ENCODE peak calls at places on chromosomes 16 and 17, in nine cellular contexts. Z is body of pancreas, Y is fibroblast of the aortic adventitia, E is brain microvascular endothelial cell, V is kidney epithelial cell, X is thoracic aorta, M is cardiac fibroblast, B is dorsolateral prefrontal cortex, T is GM23338. P is an unnamed sample.

GRCh38 chr16:27330542-27330941 is 16.8 kb downstream of the IL4R start:
- DNase-seq in B (peak), M (peak), V (no peak), Y (peak), X (peak), E (peak), T (no peak), Z (no peak), P (peak)

GRCh38 chr16:9199312-9199711 is 107.9 kb downstream of the HAPSTR1 start:
- DNase-seq in X (no peak), Y (no peak), B (no peak), M (no peak), E (no peak), V (no peak), Z (no peak), T (no peak), P (no peak)

GRCh38 chr16:56781565-56781964 is 51.6 kb downstream of the NUP93 start:
- DNase-seq in E (no peak), B (no peak), X (no peak), Z (no peak), V (no peak), Y (no peak), M (no peak), T (peak), P (peak)

GRCh38 chr16:79833559-79833958 is 233.0 kb upstream of the MAF start:
- DNase-seq in Z (no peak), V (no peak), T (no peak), E (peak), Y (no peak), X (no peak), B (no peak), M (no peak), P (no peak)

GRCh38 chr17:35998018-35998545 is 3.3 kb downstream of the CCL15 start:
- DNase-seq in X (no peak), T (no peak), Y (no peak), B (no peak), Z (no peak), M (no peak), V (no peak), E (no peak), P (no peak)

GRCh38 chr16:8581923-8582580 is 8.3 kb downstream of the TMEM114 start:
- DNase-seq in E (peak), Z (no peak), M (no peak), Y (no peak), T (no peak), X (no peak), B (peak), V (peak), P (peak)

GRCh38 chr17:55159251-55159650 is 105.5 kb upstream of the HLF start:
- DNase-seq in M (no peak), Z (no peak), V (no peak), Y (peak), T (no peak), E (no peak), B (no peak), X (no peak), P (peak)

GRCh38 chr17:46964315-46965265 is 14.5 kb downstream of the RPRML start:
- DNase-seq in V (no peak), M (peak), X (no peak), Z (no peak), E (peak), B (no peak), T (peak), Y (peak), P (no peak)

GRCh38 chr17:29291163-29291752 is 2.7 kb downstream of the NUFIP2 start:
- DNase-seq in B (no peak), Z (no peak), Y (peak), T (peak), X (no peak), V (peak), M (peak), E (peak), P (peak)

GRCh38 chr16:20916927-20917326 is 16.4 kb downstream of the LYRM1 start:
- DNase-seq in T (no peak), B (no peak), Y (no peak), E (no peak), M (no peak), V (no peak), X (no peak), Z (no peak), P (no peak)

GRCh38 chr17:34390649-34391048 is 27.6 kb upstream of the CCL1 start:
- DNase-seq in V (no peak), X (no peak), M (no peak), E (no peak), Z (no peak), T (no peak), Y (no peak), B (no peak), P (no peak)

GRCh38 chr17:43597624-43598358 is 51.7 kb upstream of the ETV4 start:
- DNase-seq in Y (no peak), E (no peak), X (no peak), V (no peak), T (no peak), Z (no peak), M (no peak), B (no peak), P (no peak)

GRCh38 chr17:33202011-33202410 is 91.1 kb downstream of the ASIC2 start:
- DNase-seq in V (no peak), B (no peak), T (peak), X (no peak), Y (no peak), Z (no peak), E (no peak), M (no peak), P (no peak)

GRCh38 chr17:40321502-40322416 is 12.8 kb downstream of the RARA start:
- DNase-seq in V (no peak), T (no peak), Y (no peak), M (no peak), E (no peak), Z (no peak), B (no peak), X (no peak), P (no peak)
- H3K4me3 ChIP-seq in V (no peak), T (no peak), Y (peak), M (peak), E (peak), Z (no peak), B (peak), X (peak), P (no peak)

GRCh38 chr16:31474778-31475738 is 3.1 kb downstream of the TGFB1I1 start:
- DNase-seq in Y (no peak), V (no peak), E (no peak), M (no peak), B (no peak), X (no peak), Z (no peak), T (no peak), P (no peak)

GRCh38 chr16:31474173-31474714 is 2.3 kb downstream of the TGFB1I1 start:
- DNase-seq in Z (no peak), B (no peak), Y (peak), V (no peak), M (peak), T (no peak), E (peak), X (no peak), P (peak)

GRCh38 chr16:31471875-31472558 is at the start of gene TGFB1I1:
- DNase-seq in T (peak), B (no peak), V (no peak), M (peak), E (peak), Y (peak), Z (no peak), X (no peak), P (peak)

GRCh38 chr16:31472559-31473203 is 729 bp downstream of the TGFB1I1 start:
- DNase-seq in X (peak), Y (peak), E (peak), V (no peak), M (peak), Z (peak), B (peak), T (peak), P (peak)

DNA sequence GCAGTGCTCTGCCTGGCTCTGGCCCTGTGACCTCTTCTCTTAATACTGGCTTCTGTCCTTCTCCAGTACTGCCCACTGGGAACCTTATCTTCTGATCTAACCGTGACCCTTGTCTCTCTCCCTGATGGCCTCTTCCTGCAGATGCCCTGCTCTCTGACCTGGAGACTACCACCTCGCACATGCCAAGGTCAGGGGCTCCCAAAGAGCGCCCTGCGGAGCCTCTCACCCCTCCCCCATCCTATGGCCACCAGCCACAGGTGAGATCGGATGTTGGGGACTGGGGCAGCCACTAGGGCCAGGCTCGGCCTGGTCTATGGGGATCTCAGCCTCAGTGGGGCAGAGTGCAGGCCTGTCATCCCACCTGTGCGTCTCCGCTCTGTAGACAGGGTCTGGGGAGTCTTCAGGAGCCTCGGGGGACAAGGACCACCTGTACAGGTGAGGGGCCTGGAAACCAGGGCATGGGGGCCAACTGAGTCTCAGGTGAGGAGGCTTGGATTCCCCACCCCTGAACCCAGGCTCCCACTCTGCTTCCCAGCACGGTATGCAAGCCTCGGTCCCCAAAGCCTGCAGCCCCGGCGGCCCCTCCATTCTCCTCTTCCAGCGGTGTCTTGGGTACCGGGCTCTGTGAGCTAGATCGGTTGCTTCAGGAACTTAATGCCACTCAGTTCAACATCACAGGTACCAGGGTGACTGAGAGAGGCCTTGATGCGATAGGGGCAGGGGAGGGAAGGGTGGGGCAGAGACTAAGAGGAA is 1.5 kb downstream of the TGFB1I1 start:
- DNase-seq in Y (no peak), T (no peak), B (no peak), V (no peak), E (no peak), Z (no peak), M (no peak), X (no peak), P (no peak)
- H3K4me3 ChIP-seq in Y (peak), T (no peak), B (no peak), V (no peak), E (peak), Z (no peak), M (peak), X (peak), P (peak)

GRCh38 chr17:80475949-80476876 is at the start of gene NPTX1:
- DNase-seq in Y (no peak), M (no peak), B (no peak), V (no peak), Z (no peak), E (no peak), X (no peak), T (peak), P (no peak)
- H3K4me3 ChIP-seq in Y (peak), M (peak), B (peak), V (no peak), Z (no peak), E (peak), X (peak), T (peak), P (no peak)

GRCh38 chr16:53518550-53519416 is 15.8 kb upstream of the AKTIP start:
- DNase-seq in Y (peak), V (no peak), T (no peak), Z (no peak), X (no peak), M (peak), B (no peak), E (peak), P (peak)

GRCh38 chr16:53515811-53516210 is 12.8 kb upstream of the AKTIP start:
- DNase-seq in E (no peak), T (no peak), Z (no peak), X (no peak), V (no peak), B (no peak), Y (no peak), M (no peak), P (no peak)

GRCh38 chr16:53515259-53515658 is 12.2 kb upstream of the AKTIP start:
- DNase-seq in T (no peak), V (no peak), B (no peak), X (no peak), M (peak), E (peak), Z (no peak), Y (no peak), P (peak)

GRCh38 chr16:53519417-53520091 is 16.5 kb upstream of the AKTIP start:
- DNase-seq in Y (no peak), T (no peak), E (no peak), B (no peak), Z (no peak), V (no peak), X (no peak), M (no peak), P (no peak)

DNA sequence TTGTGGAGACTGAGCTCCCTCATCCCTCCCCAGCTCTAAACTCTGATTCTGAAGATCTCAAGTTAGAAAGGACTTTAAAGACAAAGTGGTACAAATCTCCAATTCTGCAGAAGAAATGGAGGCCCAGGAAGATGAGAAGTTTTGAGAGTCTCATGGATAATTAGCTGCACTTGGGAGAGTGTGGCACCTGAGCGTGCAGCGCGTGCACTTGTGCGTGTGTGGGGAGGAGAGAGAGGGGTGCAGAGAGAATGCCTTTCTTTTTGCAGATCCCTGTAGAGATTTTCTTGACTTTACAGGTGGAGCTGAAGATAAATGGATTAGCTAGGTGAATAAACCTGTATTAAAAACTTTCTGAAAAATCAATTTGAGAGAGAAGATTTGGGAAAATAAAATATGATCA is 14.8 kb upstream of the AKTIP start:
- DNase-seq in T (no peak), Z (no peak), E (no peak), B (no peak), M (no peak), V (no peak), X (no peak), Y (no peak), P (no peak)
- H3K4me3 ChIP-seq in T (no peak), Z (no peak), E (no peak), B (no peak), M (no peak), V (no peak), X (no peak), Y (no peak), P (no peak)

DNA sequence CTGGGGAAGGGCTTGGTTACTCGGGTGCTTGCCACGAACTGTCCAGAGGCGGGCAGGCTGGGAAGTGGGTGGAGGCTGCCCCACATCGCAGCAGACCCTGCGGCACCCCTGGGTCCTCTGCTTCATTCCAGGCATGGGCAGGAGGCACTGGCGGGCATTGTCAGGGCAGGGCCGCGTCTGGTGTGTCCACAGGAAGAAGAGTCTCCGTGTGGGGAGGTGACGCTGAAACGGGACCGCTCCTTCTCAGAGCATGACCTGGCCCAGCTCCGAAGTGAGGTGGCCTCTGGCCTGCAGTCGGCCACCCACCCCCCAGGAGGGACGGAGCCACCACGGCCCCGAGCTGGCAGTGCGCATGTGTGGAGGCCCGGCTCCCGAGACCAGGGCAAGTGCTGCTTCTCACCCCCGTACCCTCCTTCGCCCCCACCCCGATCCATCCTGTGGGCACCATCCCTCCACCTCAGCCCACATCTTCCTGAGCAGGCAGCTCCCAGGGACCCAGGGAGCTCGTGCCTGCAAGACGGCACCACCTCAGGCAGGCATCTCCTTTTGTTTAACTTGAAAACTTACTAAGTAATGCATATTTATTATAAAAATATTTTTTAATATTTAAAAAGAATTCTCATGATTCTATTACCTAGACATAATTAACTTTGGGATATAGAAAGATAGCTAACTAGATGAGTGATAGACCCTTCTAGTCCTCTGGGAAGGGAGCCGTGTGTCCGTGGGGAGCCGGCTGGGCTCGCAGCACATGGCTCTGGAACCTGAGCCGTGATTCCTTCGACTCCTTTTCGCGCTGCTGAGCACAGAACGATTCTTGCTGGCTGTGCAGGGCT is 14.2 kb upstream of the TCF25 start:
- DNase-seq in V (no peak), T (no peak), Z (no peak), X (no peak), E (no peak), M (no peak), B (no peak), Y (no peak), P (no peak)
- H3K4me3 ChIP-seq in V (no peak), T (no peak), Z (no peak), X (no peak), E (no peak), M (no peak), B (no peak), Y (no peak), P (no peak)

DNA sequence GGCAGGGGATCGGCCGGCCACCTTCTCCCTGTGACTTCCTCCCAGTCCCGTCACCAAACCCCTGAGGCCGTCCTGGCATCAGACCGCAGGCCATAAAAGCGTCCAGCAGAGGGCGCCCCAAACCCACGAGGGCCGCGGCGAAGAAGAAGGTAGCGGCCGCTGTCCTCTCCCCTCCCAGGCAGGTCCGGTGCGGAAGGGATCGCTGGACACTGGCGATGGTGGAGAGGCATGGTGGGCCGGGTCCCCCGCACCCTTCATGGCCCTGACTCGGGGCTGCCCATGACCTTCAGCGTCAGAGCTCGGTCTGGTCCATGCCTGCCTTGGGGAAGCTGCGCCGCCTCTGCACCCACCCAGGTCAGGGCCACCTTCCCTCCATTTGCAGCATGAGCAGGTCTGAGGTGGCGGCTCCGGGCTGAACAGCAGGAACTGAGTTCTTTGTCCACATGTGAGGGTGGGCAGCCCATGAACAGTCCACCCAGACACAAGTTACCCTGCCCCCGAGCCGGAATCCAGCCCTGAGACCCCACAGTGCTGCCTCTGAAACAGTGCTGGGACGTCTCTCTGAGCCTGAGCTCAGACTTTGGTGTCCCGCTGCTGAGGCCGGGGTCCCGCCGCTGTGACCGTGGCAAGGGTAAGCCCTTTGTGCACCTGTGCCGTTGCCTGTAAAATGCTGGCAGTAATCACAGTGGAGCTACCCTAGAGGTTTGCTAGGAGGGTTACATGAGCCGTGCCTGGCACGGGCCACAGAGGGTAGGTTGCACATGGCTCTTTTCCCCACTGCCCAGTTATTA is 40.8 kb upstream of the CMIP start:
- DNase-seq in X (peak), E (peak), M (peak), Y (peak), T (peak), B (peak), Z (peak), V (no peak), P (peak)
- H3K4me3 ChIP-seq in X (peak), E (peak), M (no peak), Y (peak), T (peak), B (peak), Z (no peak), V (peak), P (peak)

DNA sequence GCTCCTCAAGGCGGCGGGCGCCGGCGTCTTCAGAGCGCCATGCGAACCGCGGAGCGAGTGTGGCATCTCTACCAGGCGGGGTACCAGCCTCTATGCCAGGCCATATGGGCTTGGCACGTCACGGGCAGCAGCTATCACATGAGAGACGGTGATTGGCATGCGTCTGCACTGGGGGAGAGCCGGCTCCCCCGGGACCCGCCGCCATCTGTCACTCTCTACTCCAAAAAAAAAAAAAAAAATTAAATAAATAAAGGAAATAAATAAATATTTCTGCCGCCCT is at the start of gene NEUROD2:
- DNase-seq in T (no peak), Y (no peak), V (no peak), E (no peak), Z (no peak), B (no peak), X (no peak), M (no peak), P (no peak)
- H3K4me3 ChIP-seq in T (peak), Y (no peak), V (no peak), E (no peak), Z (no peak), B (peak), X (peak), M (no peak), P (no peak)

DNA sequence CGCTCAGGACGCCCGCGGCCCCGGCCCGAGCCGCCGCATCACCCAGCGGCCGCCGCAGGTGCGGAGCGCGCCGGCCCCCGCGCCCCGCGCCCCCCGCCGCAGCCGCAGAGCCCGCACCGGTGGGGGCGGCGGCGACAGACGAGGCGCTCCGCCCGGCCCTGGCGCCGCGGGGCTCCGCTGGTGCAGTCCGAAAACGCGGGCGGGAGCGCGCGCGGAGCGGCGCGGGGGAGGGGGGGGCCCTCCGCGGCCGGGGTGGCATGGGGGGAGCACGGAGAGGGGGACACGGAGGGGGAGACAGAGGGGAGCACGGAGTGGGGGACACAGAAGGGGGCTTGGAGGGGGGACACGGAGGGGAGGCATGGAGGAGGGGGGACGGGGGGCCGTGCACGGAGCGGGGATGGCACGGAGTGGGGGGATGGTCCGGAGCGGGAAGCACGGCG is at the start of gene AATK:
- DNase-seq in Y (no peak), X (no peak), B (no peak), Z (no peak), V (no peak), E (no peak), T (no peak), M (no peak), P (no peak)
- H3K4me3 ChIP-seq in Y (peak), X (peak), B (peak), Z (peak), V (peak), E (no peak), T (peak), M (no peak), P (no peak)

P was measured in astrocyte of the spinal cord.